ENCODE peak calls at places on chromosomes 13 and 19, in eight cellular contexts. Q, Y, K, S, E, G, N and M are unnamed samples.

GRCh38 chr19:49387936-49388372 is at the start of gene KASH5:
- DNase-seq in E (peak), Y (no peak), K (peak), Q (no peak), N (no peak), S (no peak), G (peak), M (peak)

GRCh38 chr13:47017476-47017875 is 120.6 kb upstream of the HTR2A start:
- DNase-seq in K (no peak), E (no peak), G (no peak), Y (no peak), S (no peak), N (no peak), Q (no peak), M (no peak)

GRCh38 chr19:1400281-1401137 is 833 bp downstream of the GAMT start:
- DNase-seq in Y (peak), S (no peak), N (peak), K (no peak), Q (peak), E (no peak), G (no peak), M (no peak)

GRCh38 chr13:92175330-92175729 is 776.9 kb downstream of the GPC5 start:
- DNase-seq in Q (no peak), N (peak), Y (peak), G (no peak), E (peak), S (no peak), K (no peak), M (peak)

GRCh38 chr19:32317045-32317444 is 28.4 kb upstream of the ZNF507 start:
- DNase-seq in Y (no peak), K (no peak), Q (no peak), S (no peak), E (no peak), G (no peak), N (no peak), M (no peak)

GRCh38 chr19:17339088-17339741 is 1.9 kb downstream of the GTPBP3 start:
- DNase-seq in G (no peak), Q (no peak), K (no peak), S (no peak), E (no peak), Y (no peak), N (no peak), M (peak)

GRCh38 chr13:77521595-77522367 is 13.7 kb upstream of the SCEL start:
- DNase-seq in E (no peak), S (no peak), Y (no peak), Q (no peak), N (no peak), K (no peak), G (no peak), M (no peak)

GRCh38 chr13:48600374-48601364 is 53.1 kb upstream of the CYSLTR2 start:
- DNase-seq in K (no peak), Q (no peak), E (no peak), Y (no peak), G (no peak), N (no peak), S (no peak), M (no peak)